ENCODE peak calls at places on chromosome 19, in ten cellular contexts. Y, L, P, T, E, V, Z, X, H and U are unnamed samples.

GRCh38 chr19:13718733-13719132 is 45.6 kb upstream of the MRI1 start:
- DNase-seq in Y (no peak), L (no peak), P (peak), T (peak), E (no peak), V (no peak), Z (no peak), X (peak), H (peak), U (peak)

GRCh38 chr19:18051887-18052286 is 34.8 kb downstream of the IL12RB1 start:
- DNase-seq in Y (no peak), L (peak), P (no peak), T (no peak), E (no peak), V (no peak), Z (no peak), X (no peak), H (peak), U (no peak)

GRCh38 chr19:33740811-33741396 is 55.8 kb upstream of the KCTD15 start:
- DNase-seq in Y (no peak), L (no peak), P (no peak), T (peak), E (peak), V (peak), Z (peak), X (no peak), H (peak), U (peak)

GRCh38 chr19:13790354-13790753 is 4.9 kb upstream of the ZSWIM4 start:
- DNase-seq in Y (no peak), L (no peak), P (no peak), T (no peak), E (no peak), V (no peak), Z (no peak), X (no peak), H (peak), U (no peak)

GRCh38 chr19:36719687-36720556 is 32.5 kb downstream of the ZNF567 start:
- DNase-seq in Y (no peak), L (no peak), P (no peak), T (no peak), E (no peak), V (no peak), Z (no peak), X (no peak), H (peak), U (no peak)

GRCh38 chr19:47330466-47330869 is 1.5 kb upstream of the C5AR2 start:
- DNase-seq in Y (no peak), L (no peak), P (no peak), T (no peak), E (no peak), V (no peak), Z (no peak), X (no peak), H (peak), U (no peak)

GRCh38 chr19:37938379-37938778 is 31.4 kb downstream of the SIPA1L3 start:
- DNase-seq in Y (no peak), L (no peak), P (no peak), T (no peak), E (no peak), V (no peak), Z (no peak), X (no peak), H (no peak), U (no peak)

GRCh38 chr19:29245221-29245620 is 32.3 kb upstream of the UQCRFS1 start:
- DNase-seq in Y (no peak), L (no peak), P (no peak), T (no peak), E (no peak), V (no peak), Z (no peak), X (no peak), H (peak), U (no peak)

GRCh38 chr19:48660854-48661731 is 11.7 kb downstream of the NTN5 start:
- DNase-seq in Y (peak), L (peak), P (peak), T (peak), E (peak), V (peak), Z (peak), X (peak), H (peak), U (peak)

GRCh38 chr19:46180701-46181385 is 32.8 kb downstream of the IGFL2 start:
- DNase-seq in Y (no peak), L (no peak), P (no peak), T (no peak), E (no peak), V (no peak), Z (no peak), X (no peak), H (no peak), U (no peak)

GRCh38 chr19:34731964-34732363 is 2.1 kb upstream of the ZNF181 start:
- DNase-seq in Y (no peak), L (no peak), P (no peak), T (no peak), E (peak), V (no peak), Z (no peak), X (no peak), H (no peak), U (no peak)

GRCh38 chr19:23393121-23393520 is 2.1 kb downstream of the ZNF91 start:
- DNase-seq in Y (no peak), L (no peak), P (no peak), T (no peak), E (no peak), V (no peak), Z (no peak), X (no peak), H (no peak), U (no peak)

GRCh38 chr19:13301627-13302334 is 151.6 kb downstream of the IER2 start:
- DNase-seq in Y (no peak), L (no peak), P (no peak), T (no peak), E (no peak), V (no peak), Z (no peak), X (no peak), H (no peak), U (no peak)

GRCh38 chr19:36577271-36577996 is 4.3 kb upstream of the ZNF529 start:
- DNase-seq in Y (no peak), L (no peak), P (no peak), T (no peak), E (no peak), V (no peak), Z (no peak), X (no peak), H (no peak), U (no peak)

GRCh38 chr19:34324320-34324719 is 40.7 kb upstream of the GPI start:
- DNase-seq in Y (no peak), L (no peak), P (no peak), T (no peak), E (no peak), V (no peak), Z (no peak), X (no peak), H (no peak), U (no peak)

GRCh38 chr19:2727640-2727944 is 6.4 kb upstream of the DIRAS1 start:
- DNase-seq in Y (no peak), L (no peak), P (no peak), T (no peak), E (no peak), V (no peak), Z (no peak), X (peak), H (no peak), U (no peak)

GRCh38 chr19:11025006-11025405 is 64.2 kb downstream of the SMARCA4 start:
- DNase-seq in Y (no peak), L (no peak), P (no peak), T (no peak), E (peak), V (no peak), Z (no peak), X (no peak), H (no peak), U (no peak)

GRCh38 chr19:34480491-34480890 is 1.1 kb upstream of the WTIP start:
- DNase-seq in Y (no peak), L (no peak), P (no peak), T (no peak), E (peak), V (no peak), Z (no peak), X (no peak), H (no peak), U (no peak)

GRCh38 chr19:11856568-11857264 is 8.2 kb downstream of the ZNF439 start:
- DNase-seq in Y (no peak), L (no peak), P (no peak), T (no peak), E (no peak), V (no peak), Z (no peak), X (no peak), H (no peak), U (peak)

GRCh38 chr19:8334458-8335342 is 8.4 kb downstream of the KANK3 start:
- DNase-seq in Y (peak), L (peak), P (no peak), T (peak), E (peak), V (peak), Z (peak), X (peak), H (peak), U (peak)

GRCh38 chr19:19179548-19180441 is 9.7 kb upstream of the MEF2B start:
- DNase-seq in Y (no peak), L (no peak), P (no peak), T (no peak), E (no peak), V (no peak), Z (no peak), X (no peak), H (no peak), U (no peak)

GRCh38 chr19:8567522-8568172 is 9.6 kb downstream of the MYO1F start:
- DNase-seq in Y (no peak), L (no peak), P (peak), T (no peak), E (no peak), V (no peak), Z (no peak), X (no peak), H (no peak), U (no peak)

GRCh38 chr19:11382898-11383705 is 1.0 kb downstream of the EPOR start:
- DNase-seq in Y (no peak), L (peak), P (peak), T (peak), E (peak), V (peak), Z (peak), X (peak), H (peak), U (peak)